ENCODE peak calls at places on chromosomes 16 and 17, in ten cellular contexts. R, X, W, J, E, D, O, Z, U and Q are unnamed samples.

GRCh38 chr17:4678448-4679026 is 25.4 kb downstream of the PELP1 start:
- DNase-seq in R (peak), X (no peak), W (no peak), J (no peak), E (no peak), D (no peak), O (no peak), Z (no peak), U (peak), Q (no peak)

GRCh38 chr16:31010539-31010938 is at the start of gene STX1B:
- DNase-seq in R (no peak), X (no peak), W (peak), J (no peak), E (no peak), D (no peak), O (peak), Z (peak), U (no peak), Q (no peak)

GRCh38 chr16:48099455-48099854 is 56.3 kb downstream of the ABCC12 start:
- DNase-seq in R (peak), X (no peak), W (no peak), J (no peak), E (no peak), D (no peak), O (no peak), Z (no peak), U (no peak), Q (no peak)

GRCh38 chr16:280552-280951 is at the start of gene ARHGDIG:
- DNase-seq in R (no peak), X (no peak), W (no peak), J (no peak), E (no peak), D (no peak), O (no peak), Z (peak), U (no peak), Q (no peak)

GRCh38 chr17:80673152-80673920 is 128.7 kb downstream of the RPTOR start:
- DNase-seq in R (no peak), X (no peak), W (no peak), J (no peak), E (no peak), D (no peak), O (no peak), Z (no peak), U (no peak), Q (no peak)

GRCh38 chr17:6135996-6136395 is 65.8 kb downstream of the WSCD1 start:
- DNase-seq in R (no peak), X (no peak), W (no peak), J (no peak), E (no peak), D (no peak), O (no peak), Z (no peak), U (no peak), Q (no peak)

GRCh38 chr17:74619077-74619673 is 4.4 kb downstream of the CD300E start:
- DNase-seq in R (no peak), X (no peak), W (no peak), J (no peak), E (peak), D (no peak), O (no peak), Z (no peak), U (no peak), Q (no peak)

GRCh38 chr17:51467336-51467735 is 207.0 kb downstream of the UTP18 start:
- DNase-seq in R (no peak), X (no peak), W (no peak), J (no peak), E (no peak), D (no peak), O (no peak), Z (no peak), U (no peak), Q (no peak)

GRCh38 chr16:77652399-77652798 is 69.9 kb upstream of the NUDT7 start:
- DNase-seq in R (no peak), X (no peak), W (no peak), J (no peak), E (peak), D (no peak), O (no peak), Z (no peak), U (no peak), Q (no peak)

GRCh38 chr16:15951852-15952251 is 2.4 kb downstream of the ABCC1 start:
- DNase-seq in R (no peak), X (no peak), W (no peak), J (no peak), E (no peak), D (no peak), O (no peak), Z (no peak), U (no peak), Q (no peak)

GRCh38 chr16:89363621-89364393 is 126.6 kb downstream of the ANKRD11 start:
- DNase-seq in R (peak), X (no peak), W (peak), J (no peak), E (no peak), D (no peak), O (no peak), Z (no peak), U (no peak), Q (peak)

GRCh38 chr16:23729503-23730424 is 16.7 kb upstream of the ERN2 start:
- DNase-seq in R (peak), X (no peak), W (peak), J (no peak), E (no peak), D (no peak), O (peak), Z (no peak), U (no peak), Q (peak)

DNA sequence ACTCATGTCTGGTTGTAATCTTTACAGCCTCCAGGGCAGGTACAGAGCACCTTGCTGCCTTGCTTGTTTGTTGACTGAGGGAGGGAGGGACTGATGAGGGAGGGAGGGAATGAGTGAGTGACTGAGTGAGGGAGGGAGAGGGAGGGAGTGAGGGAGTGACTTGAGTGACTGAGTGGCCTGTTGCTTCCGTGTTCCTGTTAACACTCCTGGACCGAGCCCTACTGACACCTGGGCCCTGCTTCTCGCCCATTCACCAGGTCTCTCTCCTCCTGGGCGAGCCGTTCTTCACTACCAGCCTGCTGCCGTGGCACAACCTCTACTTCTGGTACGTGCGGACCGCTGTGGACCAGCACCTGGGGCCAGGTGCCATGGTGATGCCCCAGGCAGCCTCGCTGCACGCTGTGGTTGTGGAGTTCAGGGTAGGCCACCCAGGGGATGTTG is 41.2 kb downstream of the PRMT7 start:
- DNase-seq in R (no peak), X (no peak), W (peak), J (no peak), E (no peak), D (no peak), O (no peak), Z (no peak), U (no peak), Q (peak)
- TF ChIP-seq POLR2A in R (no peak), X (no peak), W (peak), J (no peak), E (no peak), D (no peak), O (no peak), Z (no peak), U (no peak), Q (no peak)

GRCh38 chr16:56649271-56649670 is 2.4 kb upstream of the MT1B start:
- DNase-seq in R (no peak), X (no peak), W (no peak), J (no peak), E (no peak), D (no peak), O (no peak), Z (no peak), U (no peak), Q (no peak)
- TF ChIP-seq EP300 in R (no peak), X (no peak), W (no peak), J (no peak), E (no peak), D (no peak), O (no peak), Z (no peak), U (no peak), Q (no peak)

DNA sequence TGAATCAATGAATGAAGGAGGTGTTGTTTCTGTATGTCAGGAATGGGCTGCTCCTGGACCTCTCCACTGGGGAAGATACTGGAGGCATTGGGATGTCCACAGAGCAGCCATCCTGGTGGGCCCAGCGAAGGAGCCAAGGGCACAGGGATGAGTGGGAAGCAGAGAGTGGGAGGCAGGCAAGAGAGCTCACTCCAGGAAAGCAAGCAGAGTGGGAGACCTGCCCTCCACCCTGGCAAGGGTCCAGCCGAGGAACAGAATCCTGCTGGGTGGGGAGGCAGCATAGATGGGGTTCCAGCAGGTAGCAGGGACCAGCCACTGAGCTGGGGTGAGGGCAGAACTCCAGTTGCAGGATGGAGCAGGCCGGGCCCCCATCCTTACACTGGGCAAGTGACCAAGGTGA is 71.9 kb upstream of the AMZ2 start:
- DNase-seq in R (no peak), X (no peak), W (no peak), J (no peak), E (no peak), D (no peak), O (peak), Z (no peak), U (no peak), Q (no peak)
- TF ChIP-seq POLR2A in R (no peak), X (no peak), W (no peak), J (no peak), E (no peak), D (no peak), O (no peak), Z (no peak), U (no peak), Q (no peak)

GRCh38 chr16:85736924-85737323 is 14.0 kb downstream of the C16orf74 start:
- DNase-seq in R (no peak), X (no peak), W (no peak), J (no peak), E (no peak), D (no peak), O (no peak), Z (no peak), U (no peak), Q (no peak)

GRCh38 chr16:85734311-85735017 is 16.4 kb downstream of the C16orf74 start:
- DNase-seq in R (no peak), X (no peak), W (no peak), J (no peak), E (no peak), D (no peak), O (no peak), Z (no peak), U (no peak), Q (no peak)

GRCh38 chr16:85735225-85735722 is 15.6 kb downstream of the C16orf74 start:
- DNase-seq in R (no peak), X (peak), W (peak), J (no peak), E (no peak), D (no peak), O (no peak), Z (no peak), U (no peak), Q (peak)

GRCh38 chr16:85735946-85736345 is 14.9 kb downstream of the C16orf74 start:
- DNase-seq in R (no peak), X (no peak), W (no peak), J (no peak), E (no peak), D (no peak), O (no peak), Z (no peak), U (no peak), Q (no peak)

GRCh38 chr16:85738878-85739715 is 11.8 kb downstream of the C16orf74 start:
- DNase-seq in R (no peak), X (no peak), W (no peak), J (no peak), E (no peak), D (no peak), O (no peak), Z (no peak), U (no peak), Q (no peak)
- TF ChIP-seq EP300 in R (no peak), X (no peak), W (no peak), J (no peak), E (no peak), D (no peak), O (no peak), Z (no peak), U (no peak), Q (no peak)

DNA sequence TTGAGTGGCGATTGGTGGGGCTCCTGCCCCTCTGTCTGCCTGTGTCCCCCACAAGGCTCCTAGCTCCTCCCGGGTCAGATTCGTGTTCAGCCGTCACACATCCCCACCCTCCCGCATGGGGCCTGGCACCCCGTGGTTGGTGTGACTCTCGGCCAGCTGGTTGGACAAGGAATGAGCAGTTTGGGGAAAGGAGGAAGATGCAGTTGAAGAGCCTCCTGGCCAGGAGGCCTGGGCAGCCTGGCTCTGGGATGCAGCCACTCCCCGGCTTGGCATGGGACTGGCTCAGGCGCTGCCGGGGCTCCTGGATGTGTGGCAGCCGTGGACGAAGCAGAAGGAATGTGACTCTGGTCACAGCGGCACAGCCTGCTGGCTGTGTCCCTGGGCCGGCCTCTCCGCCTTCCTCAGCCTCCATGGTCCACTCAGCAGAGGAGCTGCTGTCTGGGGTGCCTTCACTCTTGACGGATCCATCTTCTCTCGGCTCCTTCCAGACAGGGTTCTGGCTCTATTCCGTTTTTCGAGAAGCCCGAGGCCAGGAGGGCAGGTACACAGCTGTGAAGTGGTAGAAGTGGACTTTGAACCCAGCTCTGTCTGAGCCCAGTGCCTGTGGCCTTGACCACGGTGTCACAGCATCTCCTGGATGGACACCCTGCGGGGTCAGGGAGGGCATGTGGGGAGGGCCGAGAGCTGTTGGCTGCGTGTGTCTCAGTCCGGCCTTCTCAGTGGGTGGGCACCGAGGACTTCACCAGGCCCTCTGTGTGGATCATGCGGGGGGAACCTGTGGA is 2.1 kb downstream of the TRAF7 start:
- DNase-seq in R (no peak), X (no peak), W (peak), J (no peak), E (no peak), D (no peak), O (no peak), Z (peak), U (no peak), Q (peak)
- TF ChIP-seq POLR2A in R (no peak), X (no peak), W (no peak), J (no peak), E (no peak), D (no peak), O (no peak), Z (no peak), U (no peak), Q (no peak)

GRCh38 chr16:84605339-84605848 is 12.5 kb downstream of the COTL1 start:
- DNase-seq in R (no peak), X (no peak), W (no peak), J (no peak), E (no peak), D (no peak), O (no peak), Z (no peak), U (no peak), Q (no peak)

GRCh38 chr16:84607061-84607460 is 10.8 kb downstream of the COTL1 start:
- DNase-seq in R (no peak), X (no peak), W (no peak), J (no peak), E (no peak), D (no peak), O (no peak), Z (no peak), U (no peak), Q (no peak)

GRCh38 chr16:84607694-84608093 is 10.2 kb downstream of the COTL1 start:
- DNase-seq in R (no peak), X (no peak), W (peak), J (no peak), E (no peak), D (no peak), O (no peak), Z (no peak), U (no peak), Q (no peak)

GRCh38 chr16:84604477-84605013 is 13.3 kb downstream of the COTL1 start:
- DNase-seq in R (no peak), X (no peak), W (no peak), J (no peak), E (no peak), D (no peak), O (no peak), Z (no peak), U (no peak), Q (no peak)

GRCh38 chr16:84606081-84606875 is 11.6 kb downstream of the COTL1 start:
- DNase-seq in R (no peak), X (no peak), W (no peak), J (no peak), E (no peak), D (no peak), O (no peak), Z (no peak), U (no peak), Q (no peak)
- TF ChIP-seq EP300 in R (no peak), X (no peak), W (no peak), J (no peak), E (no peak), D (no peak), O (no peak), Z (no peak), U (no peak), Q (no peak)

DNA sequence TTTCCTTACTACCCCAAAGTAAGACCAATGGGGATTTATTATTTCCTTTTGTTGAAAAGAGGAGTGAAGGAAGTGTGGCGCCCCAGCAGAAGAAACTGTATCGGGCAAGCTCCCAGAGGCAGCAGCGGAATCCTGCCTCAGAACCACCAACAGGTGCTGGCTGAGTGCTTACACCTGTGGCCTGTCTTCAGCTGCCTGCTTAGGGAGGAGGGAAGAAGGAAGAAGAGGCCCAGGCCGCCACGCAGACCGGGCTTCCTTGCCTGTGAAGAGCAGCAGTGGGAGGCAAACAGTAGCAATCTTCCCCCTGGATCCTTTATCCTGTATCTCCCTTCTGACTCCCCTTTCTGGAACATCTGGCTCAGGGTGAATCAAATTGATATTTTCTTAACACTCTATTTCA is 134.7 kb downstream of the AATF start:
- DNase-seq in R (no peak), X (no peak), W (no peak), J (no peak), E (no peak), D (no peak), O (no peak), Z (peak), U (no peak), Q (no peak)
- TF ChIP-seq POLR2A in R (no peak), X (no peak), W (no peak), J (no peak), E (no peak), D (no peak), O (no peak), Z (no peak), U (no peak), Q (no peak)

GRCh38 chr17:9767432-9767991 is 23.9 kb downstream of the DHRS7C start:
- DNase-seq in R (no peak), X (no peak), W (no peak), J (no peak), E (no peak), D (no peak), O (no peak), Z (no peak), U (peak), Q (no peak)

GRCh38 chr17:9771465-9771864 is 19.9 kb downstream of the DHRS7C start:
- DNase-seq in R (no peak), X (no peak), W (no peak), J (no peak), E (no peak), D (no peak), O (no peak), Z (no peak), U (no peak), Q (no peak)

GRCh38 chr17:9769036-9769695 is 22.2 kb downstream of the DHRS7C start:
- DNase-seq in R (no peak), X (no peak), W (no peak), J (no peak), E (no peak), D (no peak), O (no peak), Z (no peak), U (peak), Q (no peak)

GRCh38 chr17:9766970-9767369 is 24.4 kb downstream of the DHRS7C start:
- DNase-seq in R (no peak), X (no peak), W (no peak), J (no peak), E (no peak), D (no peak), O (no peak), Z (no peak), U (peak), Q (no peak)

DNA sequence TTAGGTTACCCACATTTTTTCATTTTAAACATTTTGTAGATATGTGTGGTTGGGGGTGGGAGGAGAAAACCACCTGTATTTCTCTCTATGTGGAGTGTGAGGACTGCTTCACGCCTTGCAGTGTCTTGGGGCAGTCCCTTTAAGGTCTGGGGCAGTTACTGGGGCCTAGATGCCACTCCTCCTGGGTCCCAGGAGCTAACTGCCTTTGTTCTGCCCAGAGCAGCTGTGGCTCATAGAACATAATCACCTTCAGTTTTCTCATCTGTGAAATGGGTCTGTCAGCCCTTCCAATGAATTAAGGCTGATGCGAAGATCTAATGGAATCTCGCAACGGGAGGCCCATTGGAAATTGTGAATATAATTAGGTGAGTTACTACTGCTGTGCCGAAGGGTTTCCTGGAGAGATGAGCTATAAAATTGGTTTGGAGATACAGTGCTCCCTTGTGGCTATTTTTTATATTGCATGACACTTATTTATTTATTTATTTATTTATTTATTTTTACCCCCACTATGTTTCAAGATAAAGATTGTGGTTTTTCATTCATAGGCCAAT is 22.9 kb downstream of the DHRS7C start:
- DNase-seq in R (peak), X (no peak), W (no peak), J (no peak), E (no peak), D (no peak), O (no peak), Z (no peak), U (peak), Q (no peak)
- TF ChIP-seq EP300 in R (no peak), X (no peak), W (no peak), J (no peak), E (no peak), D (no peak), O (no peak), Z (no peak), U (no peak), Q (no peak)